ENCODE peak calls at places on chromosomes 6 and 20, in ten cellular contexts. W is coronary artery; J is heart left ventricle; Q is transverse colon; V is CD8-positive, alpha-beta T cell; Z is ascending aorta; L is heart right ventricle; H is mammary epithelial cell; E is GM12878; A is ovary. X is an unnamed sample.

GRCh38 chr20:41214666-41215065 is 77.3 kb downstream of the PLCG1 start:
- DNase-seq in W (no peak), J (no peak), Q (no peak), V (no peak), Z (no peak), L (no peak), H (no peak), E (no peak), A (no peak), X (no peak)

GRCh38 chr6:14861491-14861943 is 384.4 kb upstream of the JARID2 start:
- DNase-seq in W (no peak), J (no peak), Q (no peak), V (peak; percentile 16), Z (no peak), L (no peak), H (no peak), E (no peak), A (no peak), X (no peak)

GRCh38 chr6:31827286-31828079 is at the start of gene HSPA1B:
- DNase-seq in W (peak; percentile 100), J (peak; percentile 99), Q (peak; percentile 99), V (peak; percentile 89), Z (peak; percentile 100), L (peak; percentile 99), H (peak; percentile 100), E (peak; percentile 97), A (peak; percentile 100), X (peak; percentile 99)

GRCh38 chr6:163455553-163455952 is 41.0 kb downstream of the QKI start:
- DNase-seq in W (no peak), J (no peak), Q (no peak), V (no peak), Z (no peak), L (no peak), H (no peak), E (no peak), A (no peak), X (no peak)

GRCh38 chr6:132820629-132821381 is 6.4 kb downstream of the RPS12 start:
- DNase-seq in W (no peak), J (no peak), Q (no peak), V (no peak), Z (no peak), L (no peak), H (peak; percentile 20), E (no peak), A (no peak), X (no peak)

GRCh38 chr20:51457281-51457932 is 85.1 kb downstream of the NFATC2 start:
- DNase-seq in W (peak; percentile 52), J (peak; percentile 52), Q (no peak), V (no peak), Z (no peak), L (peak; percentile 44), H (peak; percentile 77), E (no peak), A (peak; percentile 70), X (no peak)

GRCh38 chr20:63974402-63975200 is 4.8 kb downstream of the SAMD10 start:
- DNase-seq in W (no peak), J (peak; percentile 22), Q (no peak), V (no peak), Z (no peak), L (peak; percentile 22), H (no peak), E (no peak), A (peak; percentile 48), X (no peak)

GRCh38 chr6:27295301-27296079 is 16.6 kb downstream of the POM121L2 start:
- DNase-seq in W (no peak), J (no peak), Q (no peak), V (no peak), Z (no peak), L (no peak), H (peak; percentile 82), E (no peak), A (no peak), X (no peak)

GRCh38 chr6:45681860-45682488 is 304.2 kb upstream of the SUPT3H start:
- DNase-seq in W (no peak), J (no peak), Q (peak; percentile 55), V (no peak), Z (no peak), L (no peak), H (peak; percentile 62), E (peak; percentile 95), A (no peak), X (peak; percentile 80)

GRCh38 chr6:3195695-3196497 is 31.6 kb downstream of the TUBB2B start:
- DNase-seq in W (no peak), J (no peak), Q (no peak), V (no peak), Z (no peak), L (no peak), H (no peak), E (no peak), A (no peak), X (no peak)

GRCh38 chr6:3193102-3193837 is 34.2 kb downstream of the TUBB2B start:
- DNase-seq in W (no peak), J (no peak), Q (no peak), V (no peak), Z (no peak), L (no peak), H (no peak), E (no peak), A (no peak), X (no peak)

GRCh38 chr6:3194535-3195376 is 32.7 kb downstream of the TUBB2B start:
- DNase-seq in W (no peak), J (peak; percentile 50), Q (no peak), V (no peak), Z (no peak), L (peak; percentile 59), H (no peak), E (no peak), A (no peak), X (no peak)

GRCh38 chr6:3195377-3195694 is 32.1 kb downstream of the TUBB2B start:
- DNase-seq in W (no peak), J (no peak), Q (no peak), V (no peak), Z (no peak), L (no peak), H (no peak), E (no peak), A (no peak), X (no peak)

GRCh38 chr6:3196770-3197169 is 30.7 kb downstream of the TUBB2B start:
- DNase-seq in W (no peak), J (no peak), Q (no peak), V (no peak), Z (no peak), L (no peak), H (no peak), E (no peak), A (no peak), X (no peak)
- H3K27ac ChIP-seq in W (no peak overlapping the region), J (no peak overlapping the region), Q (no peak overlapping the region), V (no peak overlapping the region), Z (no peak overlapping the region), L (no peak overlapping the region), H (no peak overlapping the region), E (no peak overlapping the region), A (no peak overlapping the region), X (no peak overlapping the region)

GRCh38 chr6:44257753-44258324 is 511 bp upstream of the SLC35B2 start:
- DNase-seq in W (no peak), J (no peak), Q (no peak), V (no peak), Z (no peak), L (no peak), H (no peak), E (no peak), A (no peak), X (no peak)
- TF ChIP-seq CTCF in W (no peak), J (no peak), Q (no peak), V (peak; percentile 24), Z (no peak), L (no peak), H (no peak), E (peak; percentile 2), A (peak; percentile 4), X (no peak)

GRCh38 chr20:60064554-60064953 is 106.3 kb downstream of the CDH26 start:
- DNase-seq in W (no peak), J (no peak), Q (no peak), V (no peak), Z (no peak), L (no peak), H (no peak), E (no peak), A (no peak), X (no peak)

GRCh38 chr20:60060006-60060557 is 101.9 kb downstream of the CDH26 start:
- DNase-seq in W (no peak), J (no peak), Q (no peak), V (no peak), Z (no peak), L (no peak), H (no peak), E (no peak), A (no peak), X (no peak)

GRCh38 chr20:60063739-60064138 is 105.5 kb downstream of the CDH26 start:
- DNase-seq in W (no peak), J (no peak), Q (no peak), V (no peak), Z (no peak), L (no peak), H (no peak), E (no peak), A (no peak), X (no peak)

GRCh38 chr20:60060593-60060992 is 102.4 kb downstream of the CDH26 start:
- DNase-seq in W (no peak), J (no peak), Q (no peak), V (no peak), Z (no peak), L (no peak), H (peak; percentile 85), E (no peak), A (no peak), X (no peak)

DNA sequence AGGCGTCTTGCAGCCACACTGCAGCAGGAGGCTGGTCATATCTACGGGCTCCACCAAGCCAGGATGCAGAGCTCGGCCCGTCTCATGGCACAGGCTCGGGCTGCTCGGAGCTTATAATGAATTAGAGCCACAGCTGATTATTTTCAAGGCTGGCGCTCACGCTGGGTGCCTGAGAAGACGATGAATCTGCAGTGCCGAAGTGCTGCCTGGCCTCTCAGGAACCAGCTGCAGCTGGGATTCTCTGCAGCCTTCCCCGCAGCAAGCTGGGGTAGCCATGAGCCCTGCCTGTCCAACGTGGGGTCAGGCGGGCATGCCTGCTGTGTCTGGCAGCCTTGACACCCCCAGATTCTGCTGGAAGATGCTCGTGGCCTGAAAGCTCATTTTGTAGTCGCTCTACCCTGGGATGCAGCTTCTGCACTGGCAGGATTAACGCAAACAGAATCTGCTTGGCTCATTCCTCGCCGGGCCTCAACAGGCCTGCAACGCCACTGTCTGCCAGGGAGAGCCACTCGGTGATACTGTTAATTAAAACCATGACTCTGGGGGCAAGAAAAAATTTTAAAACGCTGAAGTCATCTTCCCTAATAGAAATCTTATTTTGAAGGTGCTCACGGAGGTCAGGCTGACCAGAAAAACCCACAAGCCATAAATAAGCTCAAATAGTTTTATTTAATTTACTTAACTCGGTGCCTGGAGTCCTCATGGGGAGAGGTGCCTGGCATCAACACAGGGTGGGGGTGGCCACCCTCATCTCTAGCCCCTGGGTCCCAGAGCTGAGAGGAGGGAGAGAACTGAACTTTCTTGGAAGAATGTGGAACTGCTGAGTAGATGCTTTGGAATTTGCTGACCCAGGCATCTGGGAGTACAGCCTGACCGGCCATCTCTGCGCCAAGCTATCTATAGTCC is 104.5 kb downstream of the CDH26 start:
- DNase-seq in W (no peak), J (no peak), Q (no peak), V (no peak), Z (no peak), L (no peak), H (no peak), E (no peak), A (peak; percentile 26), X (no peak)
- H3K4me3 ChIP-seq in W (peak overlapping the region; percentile 49), J (peak overlapping the region; percentile 18), Q (no peak overlapping the region), V (no peak overlapping the region), Z (peak overlapping the region; percentile 54), L (no peak overlapping the region), H (peak overlapping the region; percentile 8), E (no peak overlapping the region), A (no peak overlapping the region), X (no peak overlapping the region)

GRCh38 chr6:110412258-110412839 is 3.0 kb downstream of the DDO start:
- DNase-seq in W (no peak), J (no peak), Q (no peak), V (no peak), Z (no peak), L (no peak), H (no peak), E (no peak), A (no peak), X (no peak)
- H3K27ac ChIP-seq in W (no peak overlapping the region), J (no peak overlapping the region), Q (no peak overlapping the region), V (no peak overlapping the region), Z (no peak overlapping the region), L (no peak overlapping the region), H (no peak overlapping the region), E (no peak overlapping the region), A (no peak overlapping the region), X (no peak overlapping the region)

X was measured in lower lobe of right lung.